ENCODE peak calls at places on chromosomes 6 and 20, in seven cellular contexts. Q, O, L, K, T, H and I are unnamed samples.
A peak's percentile ranks its signal among the peaks of the same experiment; 100 is the strongest.

GRCh38 chr6:140441256-140441655 is 1066.8 kb upstream of the CITED2 start:
- DNase-seq in Q (no peak), O (peak; percentile 70), L (peak; percentile 30), K (peak; percentile 50), T (peak; percentile 46), H (no peak), I (no peak)

GRCh38 chr20:62255976-62256375 is 17.7 kb downstream of the OSBPL2 start:
- DNase-seq in Q (no peak), O (no peak), L (no peak), K (no peak), T (no peak), H (no peak), I (no peak)

GRCh38 chr6:43203029-43203717 is 21.2 kb downstream of the CUL9 start:
- DNase-seq in Q (no peak), O (no peak), L (no peak), K (no peak), T (no peak), H (no peak), I (no peak)

GRCh38 chr20:25364180-25364788 is 26.4 kb downstream of the ABHD12 start:
- DNase-seq in Q (no peak), O (no peak), L (no peak), K (no peak), T (no peak), H (no peak), I (no peak)

GRCh38 chr6:33630014-33630413 is 8.9 kb downstream of the ITPR3 start:
- DNase-seq in Q (no peak), O (no peak), L (no peak), K (no peak), T (no peak), H (no peak), I (no peak)

GRCh38 chr20:57964011-57964862 is 254.4 kb upstream of the PMEPA1 start:
- DNase-seq in Q (no peak), O (no peak), L (peak; percentile 55), K (peak; percentile 64), T (no peak), H (no peak), I (no peak)

GRCh38 chr20:23606652-23607049 is 934 bp upstream of the CST9 start:
- DNase-seq in Q (peak; percentile 12), O (peak; percentile 85), L (peak; percentile 86), K (peak; percentile 86), T (peak; percentile 83), H (peak; percentile 34), I (peak; percentile 57)

GRCh38 chr6:103231185-103231584 is 1628.5 kb downstream of the HACE1 start:
- DNase-seq in Q (no peak), O (no peak), L (no peak), K (no peak), T (no peak), H (no peak), I (no peak)

GRCh38 chr6:167907837-167908681 is 81.3 kb downstream of the AFDN start:
- DNase-seq in Q (no peak), O (no peak), L (peak; percentile 58), K (no peak), T (peak; percentile 18), H (no peak), I (no peak)

GRCh38 chr20:731891-732560 is 36.3 kb downstream of the SLC52A3 start:
- DNase-seq in Q (no peak), O (no peak), L (no peak), K (no peak), T (no peak), H (no peak), I (no peak)

GRCh38 chr20:22719250-22719649 is 134.9 kb upstream of the FOXA2 start:
- DNase-seq in Q (no peak), O (no peak), L (no peak), K (no peak), T (no peak), H (no peak), I (no peak)

GRCh38 chr6:119575721-119576120 is 226.2 kb upstream of the MAN1A1 start:
- DNase-seq in Q (no peak), O (no peak), L (no peak), K (no peak), T (no peak), H (no peak), I (no peak)

GRCh38 chr6:170505306-170505705 is 47.8 kb downstream of the PSMB1 start:
- DNase-seq in Q (no peak), O (no peak), L (peak; percentile 7), K (no peak), T (no peak), H (no peak), I (no peak)

GRCh38 chr6:42702200-42702599 is 20.2 kb downstream of the PRPH2 start:
- DNase-seq in Q (no peak), O (no peak), L (no peak), K (no peak), T (no peak), H (no peak), I (no peak)

GRCh38 chr6:13334953-13335352 is 6.6 kb upstream of the TBC1D7 start:
- DNase-seq in Q (no peak), O (no peak), L (no peak), K (no peak), T (no peak), H (no peak), I (no peak)

GRCh38 chr6:24824142-24824755 is 25.5 kb upstream of the ARMH2 start:
- DNase-seq in Q (no peak), O (no peak), L (no peak), K (no peak), T (no peak), H (no peak), I (no peak)